ENCODE peak calls at places on chromosomes 7 and 10, in seven cellular contexts. J is endothelial cell, S is cardiac fibroblast, G is psoas muscle, A is nephron progenitor cell, H is Calu3, U is HCT116. K is an unnamed sample.

GRCh38 chr7:139995034-139995915 is 67.5 kb downstream of the PARP12 start:
- DNase-seq in J (no peak), S (peak), G (no peak), A (no peak), H (no peak), U (no peak), K (no peak)

GRCh38 chr10:131201741-131202515 is 109.6 kb downstream of the TCERG1L start:
- DNase-seq in J (no peak), S (no peak), G (peak), A (no peak), H (no peak), U (no peak), K (no peak)

GRCh38 chr10:790821-791551 is 101.5 kb upstream of the DIP2C start:
- DNase-seq in J (no peak), S (no peak), G (peak), A (no peak), H (no peak), U (no peak), K (no peak)

GRCh38 chr10:59991117-59991516 is 84.8 kb upstream of the CCDC6 start:
- DNase-seq in J (no peak), S (no peak), G (no peak), A (no peak), H (no peak), U (no peak), K (no peak)

GRCh38 chr7:6636741-6637543 is at the start of gene ZNF316:
- DNase-seq in J (peak), S (peak), G (peak), A (peak), H (peak), U (no peak), K (peak)

GRCh38 chr10:110746254-110746826 is 102.2 kb downstream of the RBM20 start:
- DNase-seq in J (peak), S (peak), G (peak), A (peak), H (peak), U (peak), K (peak)

GRCh38 chr7:44185729-44186128 is 3.5 kb downstream of the GCK start:
- DNase-seq in J (no peak), S (no peak), G (no peak), A (no peak), H (no peak), U (no peak), K (no peak)

GRCh38 chr10:86035791-86036543 is 330.6 kb downstream of the GRID1 start:
- DNase-seq in J (no peak), S (no peak), G (peak), A (no peak), H (no peak), U (no peak), K (no peak)

GRCh38 chr10:12628153-12628552 is 278.8 kb downstream of the CAMK1D start:
- DNase-seq in J (no peak), S (no peak), G (no peak), A (no peak), H (no peak), U (no peak), K (no peak)

GRCh38 chr7:76303829-76304505 is 1.5 kb downstream of the HSPB1 start:
- DNase-seq in J (no peak), S (peak), G (peak), A (no peak), H (no peak), U (no peak), K (peak)

GRCh38 chr10:132238371-132239125 is 51.8 kb downstream of the DPYSL4 start:
- DNase-seq in J (no peak), S (no peak), G (peak), A (no peak), H (no peak), U (no peak), K (no peak)

GRCh38 chr10:48945441-48946143 is 6.0 kb upstream of the LRRC18 start:
- DNase-seq in J (no peak), S (no peak), G (no peak), A (peak), H (no peak), U (no peak), K (no peak)

GRCh38 chr7:120402801-120403200 is 129.8 kb downstream of the KCND2 start:
- DNase-seq in J (no peak), S (peak), G (no peak), A (no peak), H (no peak), U (no peak), K (no peak)

GRCh38 chr7:134083766-134084487 is 43.2 kb upstream of the LRGUK start:
- DNase-seq in J (no peak), S (peak), G (no peak), A (no peak), H (no peak), U (no peak), K (no peak)

GRCh38 chr10:6203331-6204062 is 765 bp downstream of the PFKFB3 start:
- DNase-seq in J (peak), S (peak), G (peak), A (peak), H (peak), U (no peak), K (no peak)

DNA sequence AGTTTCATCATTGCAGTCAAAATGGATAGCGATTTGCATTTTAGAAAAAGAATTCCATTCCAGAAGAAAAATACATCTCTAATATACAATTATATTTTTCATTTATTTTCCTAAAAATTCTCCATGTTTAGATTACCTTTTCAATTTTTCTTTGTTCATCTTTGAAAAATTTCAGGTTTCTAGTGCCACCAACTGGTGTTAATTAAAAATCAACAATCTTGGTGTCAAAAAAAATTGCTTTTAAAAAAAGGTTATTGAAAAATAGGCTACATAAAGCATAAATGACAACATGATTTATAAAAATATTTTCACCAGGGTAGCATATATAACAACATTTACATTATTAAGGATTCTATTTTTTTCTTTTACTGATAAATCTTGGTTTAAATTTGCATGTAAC is 53.0 kb downstream of the CCDC186 start:
- DNase-seq in J (no peak), S (no peak), G (no peak), A (no peak), H (no peak), U (no peak), K (no peak)
- TF ChIP-seq CTCF in J (no peak), S (no peak), G (no peak), A (no peak), H (no peak), U (peak), K (no peak)

DNA sequence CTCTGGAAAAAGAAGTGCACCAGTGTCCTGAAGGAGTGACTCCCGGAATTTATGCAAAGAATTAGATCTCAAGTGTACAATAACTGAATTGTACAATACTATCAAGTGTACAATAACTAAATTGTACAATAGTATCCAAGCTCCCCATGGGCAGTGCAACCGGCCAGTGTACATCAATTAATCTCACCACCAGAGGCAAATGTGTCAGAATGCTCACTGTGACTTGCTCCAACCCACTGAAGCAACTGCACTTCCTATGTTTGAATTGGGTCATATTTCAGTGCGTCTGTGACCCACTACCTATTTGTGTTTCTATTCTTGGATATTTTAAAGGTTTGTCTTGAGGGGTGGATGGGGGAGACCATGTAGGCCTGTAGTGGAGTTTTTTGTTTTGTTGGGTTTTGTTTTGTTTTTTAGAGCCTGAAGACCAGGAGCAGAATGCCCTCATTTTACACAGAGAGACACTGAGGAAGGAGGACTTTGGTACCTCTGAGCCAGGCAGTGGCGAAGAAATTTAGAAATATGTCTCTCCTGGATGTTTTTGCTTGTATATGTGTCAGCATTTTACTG is 78.6 kb upstream of the CTTNBP2 start:
- DNase-seq in J (no peak), S (no peak), G (no peak), A (peak), H (no peak), U (no peak), K (no peak)
- TF ChIP-seq CTCF in J (no peak), S (no peak), G (no peak), A (no peak), H (no peak), U (no peak), K (no peak)

GRCh38 chr7:73971701-73972341 is 56.2 kb upstream of the ELN start:
- DNase-seq in J (no peak), S (no peak), G (peak), A (no peak), H (peak), U (peak), K (no peak)
- TF ChIP-seq CTCF in J (no peak), S (peak), G (no peak), A (no peak), H (no peak), U (peak), K (no peak)

DNA sequence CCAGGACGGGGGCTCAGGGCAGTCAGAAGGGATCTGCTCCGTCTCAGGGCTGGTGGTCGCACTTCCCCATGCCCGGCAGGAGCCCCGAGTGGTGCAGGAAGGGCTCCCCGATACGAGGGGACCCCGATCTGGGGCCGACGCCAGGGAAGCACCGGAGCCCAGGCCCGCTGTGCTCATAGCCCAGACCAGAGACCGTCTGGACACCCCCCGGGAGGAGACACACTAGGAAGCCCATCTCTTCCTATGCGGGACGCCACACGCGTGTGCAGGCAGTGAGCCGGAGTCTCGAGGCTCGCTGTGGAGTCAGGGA is 39.7 kb upstream of the PDGFA start:
- DNase-seq in J (no peak), S (no peak), G (no peak), A (no peak), H (no peak), U (no peak), K (no peak)
- TF ChIP-seq CTCF in J (no peak), S (no peak), G (no peak), A (no peak), H (no peak), U (no peak), K (no peak)

K was measured in activated CD8-positive, alpha-beta T cell treated with anti-CD3 and anti-CD28 coated beads for 36 hours.